ENCODE peak calls at places on chromosomes 2 and 18, in seven cellular contexts. R, N, M, X, H, L and A are unnamed samples.

GRCh38 chr2:194745532-194746146 is 911.4 kb upstream of the SLC39A10 start:
- DNase-seq in R (peak; percentile 20), N (no peak), M (no peak), X (no peak), H (no peak), L (peak; percentile 5), A (no peak)

GRCh38 chr2:71261534-71261933 is 34.6 kb upstream of the PAIP2B start:
- DNase-seq in R (no peak), N (no peak), M (no peak), X (no peak), H (no peak), L (no peak), A (no peak)

GRCh38 chr2:99153921-99154604 is 679 bp downstream of the TSGA10 start:
- DNase-seq in R (peak; percentile 33), N (peak; percentile 36), M (no peak), X (no peak), H (no peak), L (no peak), A (peak; percentile 20)

GRCh38 chr2:171248205-171248662 is 87.5 kb upstream of the TLK1 start:
- DNase-seq in R (no peak), N (no peak), M (no peak), X (peak; percentile 24), H (no peak), L (no peak), A (no peak)

GRCh38 chr2:73050011-73050617 is 21.4 kb downstream of the SFXN5 start:
- DNase-seq in R (peak; percentile 93), N (no peak), M (no peak), X (no peak), H (no peak), L (no peak), A (no peak)

GRCh38 chr2:72150157-72150960 is 2.7 kb upstream of the CYP26B1 start:
- DNase-seq in R (peak; percentile 91), N (peak; percentile 80), M (peak; percentile 86), X (no peak), H (peak; percentile 20), L (peak; percentile 87), A (peak; percentile 89)

GRCh38 chr2:120936476-120937334 is 201.0 kb downstream of the GLI2 start:
- DNase-seq in R (peak; percentile 48), N (no peak), M (peak; percentile 63), X (no peak), H (no peak), L (no peak), A (no peak)

GRCh38 chr18:2976218-2976617 is 36.7 kb downstream of the LPIN2 start:
- DNase-seq in R (no peak), N (no peak), M (no peak), X (no peak), H (no peak), L (no peak), A (no peak)

GRCh38 chr2:28136557-28136956 is 246.0 kb downstream of the BABAM2 start:
- DNase-seq in R (no peak), N (no peak), M (no peak), X (no peak), H (no peak), L (no peak), A (no peak)

GRCh38 chr2:164840930-164841718 is 499 bp downstream of the COBLL1 start:
- DNase-seq in R (peak; percentile 90), N (peak; percentile 64), M (peak; percentile 83), X (no peak), H (no peak), L (peak; percentile 25), A (peak; percentile 77)

GRCh38 chr2:10344105-10345066 is 41.7 kb downstream of the HPCAL1 start:
- DNase-seq in R (no peak), N (no peak), M (no peak), X (no peak), H (no peak), L (peak; percentile 28), A (no peak)

GRCh38 chr2:75609334-75609689 is 37.3 kb upstream of the MRPL19 start:
- DNase-seq in R (no peak), N (no peak), M (no peak), X (no peak), H (no peak), L (no peak), A (no peak)

GRCh38 chr2:203164311-203164935 is 74.4 kb upstream of the CYP20A1 start:
- DNase-seq in R (no peak), N (no peak), M (no peak), X (no peak), H (no peak), L (no peak), A (peak; percentile 38)

GRCh38 chr2:24493713-24494112 is 2.7 kb downstream of the NCOA1 start:
- DNase-seq in R (no peak), N (peak; percentile 25), M (no peak), X (no peak), H (no peak), L (no peak), A (no peak)

GRCh38 chr2:205283721-205284270 is 398.5 kb upstream of the NRP2 start:
- DNase-seq in R (no peak), N (no peak), M (no peak), X (no peak), H (no peak), L (no peak), A (no peak)

GRCh38 chr18:9053814-9054213 is 48.7 kb upstream of the NDUFV2 start:
- DNase-seq in R (no peak), N (no peak), M (no peak), X (no peak), H (no peak), L (no peak), A (no peak)

GRCh38 chr2:181832015-181832414 is 59.5 kb upstream of the ITPRID2 start:
- DNase-seq in R (no peak), N (no peak), M (no peak), X (no peak), H (no peak), L (no peak), A (no peak)

GRCh38 chr18:38174594-38174993 is 609.0 kb upstream of the CELF4 start:
- DNase-seq in R (no peak), N (no peak), M (no peak), X (no peak), H (no peak), L (no peak), A (no peak)

GRCh38 chr2:127415593-127416485 is 2.4 kb upstream of the PROC start:
- DNase-seq in R (peak; percentile 77), N (no peak), M (peak; percentile 88), X (peak; percentile 80), H (peak; percentile 65), L (peak; percentile 62), A (no peak)

GRCh38 chr2:215671691-215672090 is 235.8 kb upstream of the FN1 start:
- DNase-seq in R (no peak), N (no peak), M (no peak), X (no peak), H (no peak), L (no peak), A (no peak)

GRCh38 chr2:21268197-21268870 is 144.6 kb downstream of the TDRD15 start:
- DNase-seq in R (no peak), N (no peak), M (no peak), X (no peak), H (no peak), L (no peak), A (no peak)

GRCh38 chr18:3119401-3120323 is 100.1 kb downstream of the MYOM1 start:
- DNase-seq in R (no peak), N (no peak), M (no peak), X (no peak), H (no peak), L (no peak), A (no peak)

GRCh38 chr2:36597532-36598377 is at the start of gene FEZ2:
- DNase-seq in R (peak; percentile 92), N (peak; percentile 55), M (peak; percentile 77), X (peak; percentile 51), H (peak; percentile 22), L (peak; percentile 78), A (peak; percentile 92)

GRCh38 chr2:107062173-107062572 is 176.2 kb upstream of the ST6GAL2 start:
- DNase-seq in R (no peak), N (no peak), M (no peak), X (no peak), H (no peak), L (peak; percentile 6), A (no peak)

GRCh38 chr18:54947115-54947514 is 12.1 kb downstream of the CCDC68 start:
- DNase-seq in R (no peak), N (peak; percentile 22), M (peak; percentile 31), X (no peak), H (no peak), L (peak; percentile 5), A (no peak)

GRCh38 chr2:222052934-222053367 is 245.8 kb downstream of the PAX3 start:
- DNase-seq in R (peak; percentile 26), N (no peak), M (no peak), X (no peak), H (no peak), L (no peak), A (no peak)

GRCh38 chr2:64035067-64035942 is 16.1 kb upstream of the VPS54 start:
- DNase-seq in R (peak; percentile 18), N (peak; percentile 40), M (no peak), X (no peak), H (no peak), L (no peak), A (no peak)

GRCh38 chr2:59899692-59900091 is 653.8 kb downstream of the BCL11A start:
- DNase-seq in R (no peak), N (no peak), M (no peak), X (no peak), H (no peak), L (no peak), A (no peak)

GRCh38 chr2:158668394-158668793 is 126.7 kb upstream of the DAPL1 start:
- DNase-seq in R (peak; percentile 5), N (peak; percentile 50), M (no peak), X (no peak), H (no peak), L (no peak), A (no peak)